ENCODE peak calls at places on chromosomes 11 and 22, in eight cellular contexts. One of them, this sample, is unnamed.
A peak's percentile ranks its signal among the peaks of the same experiment; 100 is the strongest.

GRCh38 chr22:27260087-27260730 is 541.3 kb downstream of the MN1 start:
- DNase-seq in stomach: no peak
- DNase-seq in breast epithelium: no peak
- DNase-seq in NB4: no peak
- DNase-seq in right lobe of liver: no peak
- DNase-seq in spleen: no peak
- DNase-seq in body of pancreas: no peak
- DNase-seq in tibial nerve: no peak
- DNase-seq in this sample: no peak

GRCh38 chr11:70680781-70681281 is 282.5 kb downstream of the CTTN start:
- DNase-seq in NB4: peak; percentile 14
- DNase-seq in stomach: no peak
- DNase-seq in right lobe of liver: no peak
- DNase-seq in breast epithelium: no peak
- DNase-seq in body of pancreas: no peak
- DNase-seq in tibial nerve: no peak
- DNase-seq in spleen: peak; percentile 59
- DNase-seq in this sample: no peak

GRCh38 chr22:20201837-20202392 is 51.1 kb upstream of the CCDC188 start:
- DNase-seq in NB4: no peak
- DNase-seq in breast epithelium: no peak
- DNase-seq in right lobe of liver: no peak
- DNase-seq in spleen: no peak
- DNase-seq in body of pancreas: no peak
- DNase-seq in stomach: no peak
- DNase-seq in tibial nerve: no peak
- DNase-seq in this sample: no peak

GRCh38 chr11:127281534-127281933 is 281.0 kb upstream of the KIRREL3 start:
- DNase-seq in stomach: no peak
- DNase-seq in right lobe of liver: no peak
- DNase-seq in spleen: no peak
- DNase-seq in breast epithelium: no peak
- DNase-seq in NB4: no peak
- DNase-seq in body of pancreas: no peak
- DNase-seq in tibial nerve: no peak
- DNase-seq in this sample: no peak

GRCh38 chr11:20024172-20024935 is 135.9 kb downstream of the DBX1 start:
- DNase-seq in NB4: no peak
- DNase-seq in right lobe of liver: no peak
- DNase-seq in stomach: no peak
- DNase-seq in body of pancreas: no peak
- DNase-seq in spleen: no peak
- DNase-seq in breast epithelium: no peak
- DNase-seq in tibial nerve: no peak
- DNase-seq in this sample: no peak

GRCh38 chr11:86570020-86570419 is 102.4 kb downstream of the ME3 start:
- DNase-seq in stomach: no peak
- DNase-seq in breast epithelium: no peak
- DNase-seq in right lobe of liver: no peak
- DNase-seq in body of pancreas: no peak
- DNase-seq in spleen: no peak
- DNase-seq in tibial nerve: no peak
- DNase-seq in NB4: no peak
- DNase-seq in this sample: no peak

GRCh38 chr11:65471410-65471762 is 27.5 kb upstream of the MALAT1 start:
- DNase-seq in breast epithelium: peak; percentile 75
- DNase-seq in tibial nerve: no peak
- DNase-seq in spleen: peak; percentile 89
- DNase-seq in NB4: peak; percentile 77
- DNase-seq in right lobe of liver: peak; percentile 59
- DNase-seq in body of pancreas: peak; percentile 86
- DNase-seq in stomach: peak; percentile 84
- DNase-seq in this sample: peak; percentile 93

GRCh38 chr22:48405741-48406140 is 1421.9 kb downstream of the BRD1 start:
- DNase-seq in body of pancreas: peak; percentile 56
- DNase-seq in spleen: no peak
- DNase-seq in breast epithelium: no peak
- DNase-seq in stomach: no peak
- DNase-seq in NB4: no peak
- DNase-seq in right lobe of liver: peak; percentile 67
- DNase-seq in tibial nerve: no peak
- DNase-seq in this sample: peak; percentile 88

GRCh38 chr11:125239585-125240331 is 75.2 kb downstream of the PKNOX2 start:
- DNase-seq in breast epithelium: no peak
- DNase-seq in right lobe of liver: no peak
- DNase-seq in body of pancreas: no peak
- DNase-seq in spleen: no peak
- DNase-seq in tibial nerve: no peak
- DNase-seq in stomach: no peak
- DNase-seq in NB4: no peak
- DNase-seq in this sample: no peak

GRCh38 chr11:35237860-35238715 is 99.1 kb downstream of the CD44 start:
- DNase-seq in tibial nerve: peak; percentile 64
- DNase-seq in breast epithelium: no peak
- DNase-seq in right lobe of liver: peak; percentile 59
- DNase-seq in stomach: peak; percentile 32
- DNase-seq in spleen: no peak
- DNase-seq in body of pancreas: peak; percentile 18
- DNase-seq in NB4: peak; percentile 83
- DNase-seq in this sample: no peak

GRCh38 chr11:112722876-112723275 is 238.3 kb upstream of the NCAM1 start:
- DNase-seq in tibial nerve: no peak
- DNase-seq in right lobe of liver: no peak
- DNase-seq in NB4: no peak
- DNase-seq in body of pancreas: no peak
- DNase-seq in breast epithelium: no peak
- DNase-seq in spleen: no peak
- DNase-seq in stomach: no peak
- DNase-seq in this sample: no peak

GRCh38 chr11:86735462-86736302 is 63.3 kb upstream of the ME3 start:
- DNase-seq in stomach: no peak
- DNase-seq in spleen: no peak
- DNase-seq in breast epithelium: no peak
- DNase-seq in NB4: no peak
- DNase-seq in right lobe of liver: no peak
- DNase-seq in tibial nerve: no peak
- DNase-seq in body of pancreas: no peak
- DNase-seq in this sample: no peak

GRCh38 chr22:30288414-30289125 is 735 bp downstream of the CASTOR1 start:
- DNase-seq in spleen: no peak
- DNase-seq in right lobe of liver: peak; percentile 57
- DNase-seq in stomach: no peak
- DNase-seq in NB4: no peak
- DNase-seq in breast epithelium: no peak
- DNase-seq in tibial nerve: no peak
- DNase-seq in body of pancreas: no peak
- DNase-seq in this sample: no peak
- TF ChIP-seq POLR2A in spleen: no peak
- TF ChIP-seq POLR2A in right lobe of liver: no peak
- TF ChIP-seq POLR2A in stomach: no peak
- TF ChIP-seq POLR2A in NB4: no peak
- TF ChIP-seq POLR2A in breast epithelium: no peak
- TF ChIP-seq POLR2A in tibial nerve: no peak
- TF ChIP-seq POLR2A in body of pancreas: no peak
- TF ChIP-seq POLR2A in this sample: no peak

DNA sequence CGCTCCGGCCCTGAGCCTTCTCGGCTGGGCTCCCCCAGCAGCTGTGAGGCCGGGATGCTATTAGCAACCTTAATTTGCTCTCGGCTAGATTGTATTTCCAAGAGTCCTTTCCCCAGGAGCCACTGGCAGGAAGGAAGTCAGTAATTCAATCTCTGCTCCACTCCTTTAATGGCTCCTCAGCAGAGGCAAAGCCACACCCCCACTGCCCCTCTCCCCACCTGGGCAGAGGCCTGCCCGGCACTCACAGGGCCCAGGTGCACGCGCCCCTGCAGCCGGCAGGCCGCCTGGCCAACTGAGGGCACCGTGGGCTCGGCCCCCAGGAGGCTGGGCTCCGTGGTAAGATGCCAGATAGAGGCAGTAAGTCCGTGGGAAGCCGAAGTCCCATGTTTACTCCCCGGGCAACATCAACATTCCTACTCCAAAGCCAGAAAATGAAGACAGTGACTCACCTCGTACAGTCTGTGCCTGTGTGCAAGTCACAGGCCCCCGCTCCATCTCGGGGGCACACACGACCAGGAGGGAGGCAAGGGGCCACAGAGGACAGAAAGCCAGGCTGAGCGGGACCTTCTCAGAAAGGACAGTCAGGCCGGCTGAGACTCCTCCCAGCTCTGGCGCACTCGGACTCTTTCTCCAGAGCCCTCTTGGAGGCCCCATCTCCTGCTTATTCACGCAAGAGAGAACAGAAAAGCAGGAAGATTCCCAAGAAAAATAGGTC is 5.1 kb downstream of the IGSF9B start:
- DNase-seq in body of pancreas: no peak
- DNase-seq in tibial nerve: no peak
- DNase-seq in right lobe of liver: no peak
- DNase-seq in spleen: no peak
- DNase-seq in breast epithelium: no peak
- DNase-seq in NB4: no peak
- DNase-seq in stomach: no peak
- DNase-seq in this sample: no peak
- TF ChIP-seq POLR2A in body of pancreas: no peak
- TF ChIP-seq POLR2A in tibial nerve: no peak
- TF ChIP-seq POLR2A in right lobe of liver: no peak
- TF ChIP-seq POLR2A in spleen: no peak
- TF ChIP-seq POLR2A in breast epithelium: no peak
- TF ChIP-seq POLR2A in NB4: no peak
- TF ChIP-seq POLR2A in stomach: no peak
- TF ChIP-seq POLR2A in this sample: no peak

GRCh38 chr11:10478066-10478465 is 23.0 kb downstream of the AMPD3 start:
- DNase-seq in right lobe of liver: no peak
- DNase-seq in spleen: no peak
- DNase-seq in tibial nerve: no peak
- DNase-seq in NB4: no peak
- DNase-seq in breast epithelium: peak; percentile 9
- DNase-seq in body of pancreas: no peak
- DNase-seq in stomach: no peak
- DNase-seq in this sample: peak; percentile 70

GRCh38 chr11:10474551-10474950 is 19.5 kb downstream of the AMPD3 start:
- DNase-seq in right lobe of liver: peak; percentile 31
- DNase-seq in body of pancreas: no peak
- DNase-seq in breast epithelium: peak; percentile 17
- DNase-seq in stomach: no peak
- DNase-seq in spleen: no peak
- DNase-seq in NB4: no peak
- DNase-seq in tibial nerve: no peak
- DNase-seq in this sample: no peak

GRCh38 chr11:10476927-10477689 is 22.0 kb downstream of the AMPD3 start:
- DNase-seq in right lobe of liver: peak; percentile 52
- DNase-seq in breast epithelium: peak; percentile 28
- DNase-seq in body of pancreas: no peak
- DNase-seq in NB4: no peak
- DNase-seq in stomach: no peak
- DNase-seq in spleen: no peak
- DNase-seq in tibial nerve: no peak
- DNase-seq in this sample: peak; percentile 83

GRCh38 chr11:10477690-10478046 is 22.6 kb downstream of the AMPD3 start:
- DNase-seq in stomach: no peak
- DNase-seq in breast epithelium: peak; percentile 25
- DNase-seq in body of pancreas: no peak
- DNase-seq in right lobe of liver: peak; percentile 28
- DNase-seq in spleen: no peak
- DNase-seq in tibial nerve: no peak
- DNase-seq in NB4: no peak
- DNase-seq in this sample: peak; percentile 53

GRCh38 chr11:10476342-10476741 is 21.3 kb downstream of the AMPD3 start:
- DNase-seq in right lobe of liver: no peak
- DNase-seq in body of pancreas: no peak
- DNase-seq in stomach: no peak
- DNase-seq in tibial nerve: no peak
- DNase-seq in NB4: no peak
- DNase-seq in spleen: peak; percentile 46
- DNase-seq in breast epithelium: no peak
- DNase-seq in this sample: no peak
- TF ChIP-seq POLR2A in right lobe of liver: no peak
- TF ChIP-seq POLR2A in body of pancreas: no peak
- TF ChIP-seq POLR2A in stomach: no peak
- TF ChIP-seq POLR2A in tibial nerve: no peak
- TF ChIP-seq POLR2A in NB4: no peak
- TF ChIP-seq POLR2A in spleen: no peak
- TF ChIP-seq POLR2A in breast epithelium: no peak
- TF ChIP-seq POLR2A in this sample: no peak

GRCh38 chr11:118570787-118571186 is 1.4 kb upstream of the ARCN1 start:
- DNase-seq in right lobe of liver: no peak
- DNase-seq in spleen: no peak
- DNase-seq in tibial nerve: no peak
- DNase-seq in breast epithelium: no peak
- DNase-seq in stomach: no peak
- DNase-seq in body of pancreas: no peak
- DNase-seq in NB4: no peak
- DNase-seq in this sample: no peak

GRCh38 chr11:118572914-118573550 is 823 bp downstream of the ARCN1 start:
- DNase-seq in tibial nerve: no peak
- DNase-seq in NB4: peak; percentile 43
- DNase-seq in breast epithelium: no peak
- DNase-seq in body of pancreas: no peak
- DNase-seq in spleen: no peak
- DNase-seq in right lobe of liver: no peak
- DNase-seq in stomach: no peak
- DNase-seq in this sample: no peak

GRCh38 chr11:118574636-118575035 is 2.4 kb downstream of the ARCN1 start:
- DNase-seq in breast epithelium: no peak
- DNase-seq in NB4: no peak
- DNase-seq in right lobe of liver: no peak
- DNase-seq in spleen: no peak
- DNase-seq in tibial nerve: no peak
- DNase-seq in stomach: no peak
- DNase-seq in body of pancreas: no peak
- DNase-seq in this sample: no peak

GRCh38 chr11:118569670-118570069 is 2.5 kb upstream of the ARCN1 start:
- DNase-seq in breast epithelium: no peak
- DNase-seq in NB4: no peak
- DNase-seq in stomach: no peak
- DNase-seq in spleen: no peak
- DNase-seq in right lobe of liver: no peak
- DNase-seq in tibial nerve: no peak
- DNase-seq in body of pancreas: no peak
- DNase-seq in this sample: no peak

DNA sequence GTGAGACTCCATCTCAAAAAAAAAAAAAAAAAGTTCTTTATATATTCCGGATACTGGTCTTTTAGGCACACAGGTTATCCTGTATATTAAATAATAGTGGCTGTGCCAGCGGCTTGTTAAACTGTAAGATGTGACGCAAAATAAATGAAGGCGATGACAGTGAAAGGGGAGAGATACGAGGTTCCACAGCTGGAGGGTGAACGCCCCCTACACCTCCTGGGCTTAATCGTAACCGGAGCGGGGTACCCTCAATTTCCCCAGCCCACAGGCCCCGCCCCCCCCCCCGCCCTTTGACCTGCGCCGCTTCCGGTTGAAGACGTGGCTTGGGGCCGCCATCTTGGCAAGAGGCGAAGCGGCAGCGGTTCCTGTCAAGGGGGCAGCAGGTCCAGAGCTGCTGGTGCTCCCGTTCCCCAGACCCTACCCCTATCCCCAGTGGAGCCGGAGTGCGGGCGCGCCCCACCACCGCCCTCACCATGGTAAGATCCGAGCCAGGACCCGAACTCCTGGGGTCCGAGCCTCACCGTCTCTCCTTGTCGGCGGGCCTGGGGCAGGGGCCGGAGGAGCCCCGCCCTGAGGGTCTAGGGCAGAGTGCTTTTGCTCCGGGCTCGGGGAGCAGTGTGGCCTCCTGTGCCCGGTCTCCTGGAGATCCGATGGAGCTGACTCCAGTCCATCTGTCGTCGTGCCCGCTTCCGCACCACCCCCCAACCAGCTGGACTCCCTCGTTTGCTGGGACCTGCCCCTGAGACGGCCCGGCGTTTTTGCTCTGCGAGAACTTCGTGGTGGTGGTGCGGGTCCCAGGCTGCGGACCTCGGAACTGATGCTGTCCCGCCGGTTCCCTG is at the start of gene ARCN1:
- DNase-seq in NB4: peak; percentile 89
- DNase-seq in body of pancreas: peak; percentile 83
- DNase-seq in spleen: peak; percentile 94
- DNase-seq in right lobe of liver: peak; percentile 77
- DNase-seq in breast epithelium: peak; percentile 74
- DNase-seq in stomach: peak; percentile 78
- DNase-seq in tibial nerve: peak; percentile 67
- DNase-seq in this sample: peak; percentile 95
- TF ChIP-seq POLR2A in NB4: peak; percentile 92
- TF ChIP-seq POLR2A in body of pancreas: peak; percentile 36
- TF ChIP-seq POLR2A in spleen: no peak
- TF ChIP-seq POLR2A in right lobe of liver: peak; percentile 35
- TF ChIP-seq POLR2A in breast epithelium: no peak
- TF ChIP-seq POLR2A in stomach: no peak
- TF ChIP-seq POLR2A in tibial nerve: peak; percentile 66
- TF ChIP-seq POLR2A in this sample: no peak

This sample was measured in lower leg skin.